ENCODE peak calls at places on chromosomes 5 and 9, in eight cellular contexts. One of them, this sample, is unnamed. For H3K9me2, the result is how much of the 10 kb centered on the place peaks cover.

GRCh38 chr5:144549580-144549979 is 378.9 kb downstream of the KCTD16 start:
- DNase-seq in hepatocyte: peak
- DNase-seq in GM23248: peak
- DNase-seq in OCI-LY7: no peak
- DNase-seq in PC-9: no peak
- DNase-seq in MM.1S: no peak
- DNase-seq in PC-3: no peak
- DNase-seq in GM23338: no peak
- DNase-seq in this sample: no peak

GRCh38 chr5:69494481-69494880 is 1.9 kb downstream of the OCLN start:
- DNase-seq in hepatocyte: no peak
- DNase-seq in GM23248: no peak
- DNase-seq in OCI-LY7: no peak
- DNase-seq in PC-9: no peak
- DNase-seq in MM.1S: no peak
- DNase-seq in PC-3: no peak
- DNase-seq in GM23338: peak
- DNase-seq in this sample: no peak

GRCh38 chr5:55604611-55605067 is 69.9 kb upstream of the PLPP1 start:
- DNase-seq in hepatocyte: no peak
- DNase-seq in GM23248: peak
- DNase-seq in OCI-LY7: no peak
- DNase-seq in PC-9: peak
- DNase-seq in MM.1S: no peak
- DNase-seq in PC-3: peak
- DNase-seq in GM23338: no peak
- DNase-seq in this sample: no peak

GRCh38 chr5:4700082-4700481 is 440.0 kb upstream of the ADAMTS16 start:
- DNase-seq in hepatocyte: peak
- DNase-seq in GM23248: peak
- DNase-seq in OCI-LY7: peak
- DNase-seq in PC-9: peak
- DNase-seq in MM.1S: peak
- DNase-seq in PC-3: peak
- DNase-seq in GM23338: peak
- DNase-seq in this sample: no peak

GRCh38 chr5:111254613-111255012 is 30.4 kb downstream of the CAMK4 start:
- DNase-seq in hepatocyte: no peak
- DNase-seq in GM23248: peak
- DNase-seq in OCI-LY7: peak
- DNase-seq in PC-9: no peak
- DNase-seq in MM.1S: peak
- DNase-seq in PC-3: no peak
- DNase-seq in GM23338: no peak
- DNase-seq in this sample: no peak

GRCh38 chr5:74206571-74207550 is 433.7 kb downstream of the ENC1 start:
- DNase-seq in hepatocyte: peak
- DNase-seq in GM23248: peak
- DNase-seq in OCI-LY7: no peak
- DNase-seq in PC-9: no peak
- DNase-seq in MM.1S: no peak
- DNase-seq in PC-3: peak
- DNase-seq in GM23338: peak
- DNase-seq in this sample: no peak

GRCh38 chr5:112554089-112554977 is 135.3 kb upstream of the EPB41L4A start:
- DNase-seq in hepatocyte: no peak
- DNase-seq in GM23248: peak
- DNase-seq in OCI-LY7: no peak
- DNase-seq in PC-9: no peak
- DNase-seq in MM.1S: no peak
- DNase-seq in PC-3: no peak
- DNase-seq in GM23338: no peak
- DNase-seq in this sample: no peak

GRCh38 chr5:36523931-36524330 is 82.5 kb upstream of the SLC1A3 start:
- DNase-seq in hepatocyte: no peak
- DNase-seq in GM23248: peak
- DNase-seq in OCI-LY7: no peak
- DNase-seq in PC-9: no peak
- DNase-seq in MM.1S: no peak
- DNase-seq in PC-3: no peak
- DNase-seq in GM23338: no peak
- DNase-seq in this sample: no peak

GRCh38 chr9:121609845-121610637 is 41.4 kb upstream of the DAB2IP start:
- DNase-seq in hepatocyte: peak
- DNase-seq in GM23248: peak
- DNase-seq in OCI-LY7: no peak
- DNase-seq in PC-9: peak
- DNase-seq in MM.1S: no peak
- DNase-seq in PC-3: peak
- DNase-seq in GM23338: no peak
- DNase-seq in this sample: peak

GRCh38 chr9:87119328-87119881 is 172.1 kb upstream of the GAS1 start:
- DNase-seq in hepatocyte: peak
- DNase-seq in GM23248: peak
- DNase-seq in OCI-LY7: no peak
- DNase-seq in PC-9: peak
- DNase-seq in MM.1S: no peak
- DNase-seq in PC-3: peak
- DNase-seq in GM23338: no peak
- DNase-seq in this sample: no peak

GRCh38 chr5:7816535-7816901 is 34.4 kb downstream of the CFAP90 start:
- DNase-seq in hepatocyte: no peak
- DNase-seq in GM23248: no peak
- DNase-seq in OCI-LY7: no peak
- DNase-seq in PC-9: no peak
- DNase-seq in MM.1S: no peak
- DNase-seq in PC-3: no peak
- DNase-seq in GM23338: no peak
- DNase-seq in this sample: no peak

GRCh38 chr5:83220331-83220730 is 143.0 kb downstream of the XRCC4 start:
- DNase-seq in hepatocyte: no peak
- DNase-seq in GM23248: peak
- DNase-seq in OCI-LY7: no peak
- DNase-seq in PC-9: no peak
- DNase-seq in MM.1S: no peak
- DNase-seq in PC-3: no peak
- DNase-seq in GM23338: peak
- DNase-seq in this sample: no peak

GRCh38 chr5:79464695-79465332 is 49.1 kb downstream of the HOMER1 start:
- DNase-seq in hepatocyte: peak
- DNase-seq in GM23248: peak
- DNase-seq in OCI-LY7: peak
- DNase-seq in PC-9: no peak
- DNase-seq in MM.1S: peak
- DNase-seq in PC-3: peak
- DNase-seq in GM23338: peak
- DNase-seq in this sample: peak

GRCh38 chr5:963673-964531 is 44.7 kb upstream of the NKD2 start:
- DNase-seq in hepatocyte: peak
- DNase-seq in GM23248: peak
- DNase-seq in OCI-LY7: no peak
- DNase-seq in PC-9: no peak
- DNase-seq in MM.1S: peak
- DNase-seq in PC-3: no peak
- DNase-seq in GM23338: no peak
- DNase-seq in this sample: no peak

DNA sequence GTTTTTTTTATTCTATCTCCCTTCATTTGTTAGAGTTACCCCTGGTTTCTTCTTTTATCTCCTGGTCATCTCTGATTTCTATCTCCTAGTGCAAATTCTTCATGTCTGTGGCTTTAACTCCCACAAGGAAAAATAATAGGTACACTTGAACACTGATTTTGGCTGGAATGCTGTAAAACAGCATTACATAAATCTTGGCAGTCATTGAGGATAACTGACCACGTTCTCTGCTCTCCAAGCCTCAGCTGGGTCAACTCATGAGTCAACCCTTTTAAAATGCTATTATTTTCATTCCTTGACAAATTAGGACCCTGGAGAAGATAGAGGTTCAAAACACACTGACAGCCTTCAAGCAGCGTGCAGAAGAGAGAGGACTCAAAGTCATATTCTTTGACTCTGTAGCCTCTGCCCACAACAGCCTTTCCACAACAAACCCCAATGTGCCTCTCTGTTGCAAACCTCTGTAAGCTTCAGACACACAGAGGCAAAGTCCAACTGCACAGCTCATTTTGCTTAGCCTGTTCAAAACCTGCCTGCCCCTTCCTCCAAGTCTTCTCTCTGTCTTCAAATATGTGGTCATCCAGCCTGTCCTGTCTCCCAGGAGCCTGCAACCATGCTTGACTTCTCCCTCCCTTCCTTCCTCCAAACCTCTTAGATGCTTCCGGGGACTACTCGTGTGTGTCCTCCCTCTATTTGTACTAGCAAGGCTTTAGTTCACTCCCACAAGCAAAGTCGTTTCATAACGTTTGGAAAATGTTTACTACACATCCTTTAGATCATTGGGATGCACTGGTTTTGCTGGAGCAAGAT is 398.4 kb downstream of the MED10 start:
- DNase-seq in hepatocyte: no peak
- DNase-seq in GM23248: no peak
- DNase-seq in OCI-LY7: no peak
- DNase-seq in PC-9: peak
- DNase-seq in MM.1S: no peak
- DNase-seq in PC-3: peak
- DNase-seq in GM23338: no peak
- DNase-seq in this sample: no peak
- H3K9me2 ChIP-seq in hepatocyte: under half
- H3K9me2 ChIP-seq in GM23248: under half
- H3K9me2 ChIP-seq in OCI-LY7: under half
- H3K9me2 ChIP-seq in PC-9: under half
- H3K9me2 ChIP-seq in MM.1S: under half
- H3K9me2 ChIP-seq in PC-3: under half
- H3K9me2 ChIP-seq in GM23338: under half
- H3K9me2 ChIP-seq in this sample: under half

GRCh38 chr9:468766-469496 is 254.3 kb downstream of the DOCK8 start:
- DNase-seq in hepatocyte: no peak
- DNase-seq in GM23248: no peak
- DNase-seq in OCI-LY7: peak
- DNase-seq in PC-9: peak
- DNase-seq in MM.1S: peak
- DNase-seq in PC-3: no peak
- DNase-seq in GM23338: no peak
- DNase-seq in this sample: no peak
- H3K27ac ChIP-seq in hepatocyte: no peak
- H3K27ac ChIP-seq in GM23248: no peak
- H3K27ac ChIP-seq in OCI-LY7: peak
- H3K27ac ChIP-seq in PC-9: peak
- H3K27ac ChIP-seq in MM.1S: peak
- H3K27ac ChIP-seq in PC-3: no peak
- H3K27ac ChIP-seq in GM23338: peak
- H3K27ac ChIP-seq in this sample: no peak

GRCh38 chr5:153792305-153792704 is 246.4 kb downstream of the FAM114A2 start:
- DNase-seq in hepatocyte: no peak
- DNase-seq in GM23248: no peak
- DNase-seq in OCI-LY7: no peak
- DNase-seq in PC-9: no peak
- DNase-seq in MM.1S: no peak
- DNase-seq in PC-3: no peak
- DNase-seq in GM23338: no peak
- DNase-seq in this sample: no peak
- H3K9me2 ChIP-seq in hepatocyte: under half
- H3K9me2 ChIP-seq in GM23248: under half
- H3K9me2 ChIP-seq in OCI-LY7: under half
- H3K9me2 ChIP-seq in PC-9: under half
- H3K9me2 ChIP-seq in MM.1S: under half
- H3K9me2 ChIP-seq in PC-3: under half
- H3K9me2 ChIP-seq in GM23338: under half
- H3K9me2 ChIP-seq in this sample: under half

DNA sequence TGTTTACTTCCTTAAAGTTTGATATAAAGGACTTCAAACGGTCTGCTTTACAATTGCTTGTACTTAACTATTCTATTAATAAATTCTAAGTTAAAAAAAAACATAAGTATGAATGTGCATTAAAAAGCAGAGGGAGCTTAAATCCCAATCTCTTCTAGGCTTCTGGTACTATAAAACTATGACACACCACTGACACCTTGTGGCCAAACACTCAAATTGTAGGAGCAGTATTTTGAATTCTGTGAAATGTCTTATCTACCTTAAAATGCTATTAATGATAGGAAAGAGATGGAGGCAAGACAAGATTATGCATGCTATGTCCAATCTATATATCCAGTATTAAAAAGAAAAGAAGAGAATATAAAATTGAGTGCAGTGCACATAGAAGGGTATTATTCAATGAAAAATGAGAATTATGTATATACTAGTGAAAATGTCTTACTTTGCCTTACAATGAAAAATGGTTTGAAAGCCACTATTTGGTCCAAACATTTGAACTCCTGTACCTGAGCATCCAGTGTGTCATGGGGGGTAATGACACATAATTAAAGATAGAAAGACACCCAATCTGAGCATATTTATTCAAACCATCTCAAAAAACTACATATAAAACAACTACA is 87.6 kb downstream of the ERP44 start:
- DNase-seq in hepatocyte: peak
- DNase-seq in GM23248: peak
- DNase-seq in OCI-LY7: peak
- DNase-seq in PC-9: peak
- DNase-seq in MM.1S: peak
- DNase-seq in PC-3: peak
- DNase-seq in GM23338: peak
- DNase-seq in this sample: peak
- H3K27ac ChIP-seq in hepatocyte: no peak
- H3K27ac ChIP-seq in GM23248: no peak
- H3K27ac ChIP-seq in OCI-LY7: no peak
- H3K27ac ChIP-seq in PC-9: no peak
- H3K27ac ChIP-seq in MM.1S: no peak
- H3K27ac ChIP-seq in PC-3: no peak
- H3K27ac ChIP-seq in GM23338: no peak
- H3K27ac ChIP-seq in this sample: no peak